ENCODE peak calls at places on chromosomes 7 and 10, in eight cellular contexts. A is stomach, Z is A549, O is HCT116, M is H54, S is heart left ventricle, T is GM12891, Y is esophagus squamous epithelium. L is an unnamed sample.
A peak's percentile ranks its signal among the peaks of the same experiment; 100 is the strongest.

GRCh38 chr7:135853499-135853898 is 104.9 kb upstream of the FAM180A start:
- DNase-seq in Z (peak; percentile 37), O (no peak), M (no peak), Y (no peak), A (no peak), T (no peak), S (no peak), L (no peak)

GRCh38 chr7:116139007-116139406 is 71.3 kb upstream of the TES start:
- DNase-seq in M (no peak), T (no peak), A (no peak), O (no peak), Z (no peak), S (no peak), Y (no peak), L (no peak)

GRCh38 chr10:11208243-11208642 is 190.6 kb downstream of the CELF2 start:
- DNase-seq in Z (no peak), O (no peak), T (no peak), A (no peak), S (no peak), M (no peak), Y (no peak), L (no peak)

GRCh38 chr10:72239409-72239808 is 23.3 kb upstream of the ASCC1 start:
- DNase-seq in T (no peak), M (no peak), O (no peak), A (no peak), Y (no peak), Z (no peak), S (no peak), L (no peak)

GRCh38 chr10:69630651-69631400 is 779 bp downstream of the FAM241B start:
- DNase-seq in T (no peak), Y (no peak), Z (no peak), O (no peak), A (no peak), S (no peak), M (no peak), L (no peak)

GRCh38 chr7:140683657-140684056 is 10.9 kb downstream of the ADCK2 start:
- DNase-seq in S (no peak), O (no peak), A (no peak), Y (no peak), T (no peak), Z (no peak), M (no peak), L (no peak)

GRCh38 chr7:79159040-79159664 is 294.3 kb downstream of the MAGI2 start:
- DNase-seq in M (no peak), T (no peak), O (no peak), S (no peak), A (no peak), Z (no peak), Y (no peak), L (no peak)

GRCh38 chr10:51788270-51788669 is 88.9 kb upstream of the CSTF2T start:
- DNase-seq in S (no peak), Z (no peak), A (no peak), M (no peak), O (no peak), Y (no peak), T (no peak), L (no peak)

GRCh38 chr10:121841862-121842261 is 86.0 kb downstream of the ATE1 start:
- DNase-seq in A (no peak), S (no peak), M (no peak), O (no peak), Y (no peak), Z (no peak), T (no peak), L (no peak)

GRCh38 chr10:31294556-31294955 is 24.5 kb upstream of the ZEB1 start:
- DNase-seq in A (no peak), Y (no peak), Z (no peak), O (no peak), S (no peak), T (no peak), M (no peak), L (no peak)

GRCh38 chr10:125120046-125120710 is 40.2 kb downstream of the CTBP2 start:
- DNase-seq in Z (peak; percentile 79), Y (no peak), O (no peak), T (no peak), M (no peak), S (no peak), A (no peak), L (no peak)

GRCh38 chr7:82319674-82320118 is 123.9 kb downstream of the CACNA2D1 start:
- DNase-seq in S (peak; percentile 86), T (no peak), M (no peak), Z (peak; percentile 32), Y (no peak), O (no peak), A (peak; percentile 70), L (no peak)

GRCh38 chr7:95391761-95392160 is 4.4 kb downstream of the PON3 start:
- DNase-seq in S (no peak), Z (no peak), T (no peak), Y (no peak), O (no peak), A (no peak), M (no peak), L (no peak)

GRCh38 chr10:70589762-70590662 is 12.5 kb downstream of the PRF1 start:
- DNase-seq in T (no peak), Z (no peak), Y (no peak), M (no peak), O (no peak), S (peak; percentile 71), A (peak; percentile 25), L (no peak)

GRCh38 chr10:70418229-70418628 is 14.3 kb downstream of the EIF4EBP2 start:
- DNase-seq in Z (peak; percentile 10), M (no peak), S (no peak), A (no peak), O (no peak), Y (no peak), T (no peak), L (no peak)

GRCh38 chr7:74579800-74580685 is 77.5 kb upstream of the GTF2I start:
- DNase-seq in Y (no peak), Z (peak; percentile 89), M (no peak), A (peak; percentile 83), T (no peak), S (no peak), O (no peak), L (no peak)

GRCh38 chr7:103445228-103446020 is 583 bp downstream of the SLC26A5 start:
- DNase-seq in M (no peak), T (peak; percentile 11), Z (no peak), S (no peak), Y (no peak), O (no peak), A (no peak), L (no peak)

GRCh38 chr10:129511758-129512157 is 44.7 kb downstream of the MGMT start:
- DNase-seq in T (no peak), Y (no peak), S (no peak), Z (no peak), M (no peak), O (no peak), A (no peak), L (no peak)

GRCh38 chr7:55308186-55308929 is 56.8 kb upstream of the LANCL2 start:
- DNase-seq in Z (no peak), T (no peak), M (no peak), A (no peak), S (no peak), O (no peak), Y (no peak), L (no peak)

GRCh38 chr10:106802949-106803348 is 361.6 kb downstream of the SORCS1 start:
- DNase-seq in A (no peak), M (no peak), Z (no peak), S (no peak), T (no peak), Y (no peak), O (no peak), L (no peak)

GRCh38 chr7:123888192-123888591 is 36.8 kb upstream of the SPAM1 start:
- DNase-seq in O (no peak), A (no peak), Z (no peak), Y (no peak), M (no peak), T (no peak), S (no peak), L (no peak)

GRCh38 chr7:50798126-50798525 is 15.4 kb upstream of the GRB10 start:
- DNase-seq in A (no peak), S (no peak), Y (no peak), Z (no peak), O (no peak), T (no peak), M (no peak), L (no peak)
- TF ChIP-seq POLR2A in A (no peak), S (no peak), Y (no peak), Z (no peak), O (no peak), T (no peak), M (no peak), L (no peak)

GRCh38 chr10:33334839-33335549 is 527 bp upstream of the NRP1 start:
- DNase-seq in Z (peak; percentile 88), Y (no peak), S (peak; percentile 86), A (peak; percentile 57), O (peak; percentile 24), M (peak; percentile 38), T (peak; percentile 25), L (no peak)
- TF ChIP-seq POLR2A in Z (peak; percentile 45), Y (no peak), S (no peak), A (no peak), O (no peak), M (peak; percentile 25), T (no peak), L (no peak)

GRCh38 chr7:1856161-1856965 is 186.3 kb downstream of the ELFN1 start:
- DNase-seq in A (no peak), M (no peak), S (no peak), T (no peak), Y (no peak), Z (no peak), O (no peak), L (peak; percentile 76)
- TF ChIP-seq POLR2A in A (no peak), M (no peak), S (no peak), T (no peak), Y (no peak), Z (no peak), O (no peak), L (peak; percentile 42)

DNA sequence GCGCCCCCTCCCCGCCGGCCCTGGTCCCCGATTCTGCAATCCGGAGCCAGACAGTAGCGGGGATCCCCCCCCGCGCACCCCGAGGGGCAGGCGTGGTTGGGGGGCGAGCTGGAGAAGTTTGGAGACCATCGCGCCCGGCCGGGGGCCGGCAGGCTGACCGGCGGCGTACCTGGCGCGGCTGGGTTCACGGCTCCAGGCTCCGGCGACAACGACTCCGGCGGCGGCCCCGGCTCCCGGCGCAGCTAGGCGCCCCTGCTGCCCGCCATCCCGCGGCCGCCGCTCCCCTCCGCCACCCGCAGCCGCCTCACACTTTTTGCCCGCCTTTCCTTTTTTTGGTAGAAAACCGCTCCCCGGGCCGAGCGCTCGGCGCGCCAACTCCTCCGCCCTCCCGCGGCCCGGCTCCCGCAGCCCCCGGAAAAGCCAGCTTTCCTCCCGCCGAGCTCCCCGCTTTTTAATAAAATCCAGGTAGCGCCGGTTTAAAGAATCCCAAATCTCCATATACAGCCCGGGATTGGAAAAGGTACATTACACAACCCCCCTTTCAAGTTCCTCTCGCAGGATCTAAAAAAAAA is at the start of gene TNRC18:
- DNase-seq in O (no peak), T (no peak), A (peak; percentile 34), Z (no peak), S (peak; percentile 61), Y (no peak), M (no peak), L (peak; percentile 79)
- TF ChIP-seq POLR2A in O (no peak), T (no peak), A (no peak), Z (no peak), S (no peak), Y (no peak), M (peak; percentile 36), L (peak; percentile 8)